ENCODE peak calls at places on chromosomes 3 and 15, in four cellular contexts. One of them, this sample, is unnamed.

GRCh38 chr3:45688194-45688881 is 858 bp upstream of the SACM1L start:
- DNase-seq in GM12878: no peak
- DNase-seq in K562: peak
- DNase-seq in HepG2: peak
- DNase-seq in this sample: peak

GRCh38 chr3:67901681-67902080 is 247.3 kb upstream of the SUCLG2 start:
- DNase-seq in K562: no peak
- DNase-seq in GM12878: no peak
- DNase-seq in HepG2: peak
- DNase-seq in this sample: no peak

GRCh38 chr3:47035645-47036044 is 56.2 kb downstream of the NBEAL2 start:
- DNase-seq in GM12878: no peak
- DNase-seq in K562: no peak
- DNase-seq in HepG2: peak
- DNase-seq in this sample: no peak

GRCh38 chr3:133494469-133494868 is 79.0 kb upstream of the CDV3 start:
- DNase-seq in HepG2: peak
- DNase-seq in K562: no peak
- DNase-seq in GM12878: no peak
- DNase-seq in this sample: peak

GRCh38 chr3:22982981-22983582 is 220.0 kb upstream of the UBE2E2 start:
- DNase-seq in HepG2: no peak
- DNase-seq in GM12878: no peak
- DNase-seq in K562: no peak
- DNase-seq in this sample: no peak

GRCh38 chr3:52324676-52325075 is 8.6 kb downstream of the DNAH1 start:
- DNase-seq in GM12878: no peak
- DNase-seq in K562: no peak
- DNase-seq in HepG2: no peak
- DNase-seq in this sample: no peak

GRCh38 chr15:47027322-47027946 is 689.9 kb upstream of the SEMA6D start:
- DNase-seq in GM12878: no peak
- DNase-seq in K562: no peak
- DNase-seq in HepG2: no peak
- DNase-seq in this sample: no peak

GRCh38 chr3:129025108-129025507 is 24.0 kb downstream of the EFCC1 start:
- DNase-seq in K562: no peak
- DNase-seq in HepG2: no peak
- DNase-seq in GM12878: no peak
- DNase-seq in this sample: no peak

GRCh38 chr15:92801412-92801773 is 98.7 kb upstream of the CHD2 start:
- DNase-seq in GM12878: no peak
- DNase-seq in HepG2: no peak
- DNase-seq in K562: no peak
- DNase-seq in this sample: no peak

GRCh38 chr3:157160652-157161480 is 919 bp upstream of the CCNL1 start:
- DNase-seq in K562: no peak
- DNase-seq in GM12878: no peak
- DNase-seq in HepG2: peak
- DNase-seq in this sample: peak

GRCh38 chr15:64014995-64015394 is 31.3 kb downstream of the DAPK2 start:
- DNase-seq in HepG2: no peak
- DNase-seq in K562: no peak
- DNase-seq in GM12878: no peak
- DNase-seq in this sample: no peak

GRCh38 chr15:47846128-47846868 is 129.0 kb downstream of the SEMA6D start:
- DNase-seq in K562: no peak
- DNase-seq in HepG2: no peak
- DNase-seq in GM12878: no peak
- DNase-seq in this sample: no peak

GRCh38 chr15:93974804-93975481 is 256.4 kb upstream of the MCTP2 start:
- DNase-seq in HepG2: peak
- DNase-seq in GM12878: no peak
- DNase-seq in K562: no peak
- DNase-seq in this sample: peak

GRCh38 chr3:25967385-25967784 is 177.5 kb downstream of the OXSM start:
- DNase-seq in GM12878: no peak
- DNase-seq in HepG2: no peak
- DNase-seq in K562: no peak
- DNase-seq in this sample: no peak

GRCh38 chr3:33664195-33664594 is 53.9 kb downstream of the CLASP2 start:
- DNase-seq in GM12878: no peak
- DNase-seq in HepG2: no peak
- DNase-seq in K562: no peak
- DNase-seq in this sample: no peak

GRCh38 chr3:137970914-137971831 is 38.8 kb upstream of the CLDN18 start:
- DNase-seq in K562: peak
- DNase-seq in GM12878: no peak
- DNase-seq in HepG2: peak
- DNase-seq in this sample: peak

GRCh38 chr15:69573815-69574472 is 121.3 kb downstream of the RPLP1 start:
- DNase-seq in K562: no peak
- DNase-seq in GM12878: no peak
- DNase-seq in HepG2: no peak
- DNase-seq in this sample: no peak

GRCh38 chr15:89543389-89543788 is 31.9 kb upstream of the TICRR start:
- DNase-seq in K562: no peak
- DNase-seq in HepG2: no peak
- DNase-seq in GM12878: no peak
- DNase-seq in this sample: no peak

GRCh38 chr15:31333820-31334219 is 7.2 kb downstream of the KLF13 start:
- DNase-seq in GM12878: no peak
- DNase-seq in HepG2: no peak
- DNase-seq in K562: no peak
- DNase-seq in this sample: no peak

GRCh38 chr3:46742992-46743391 is 25.3 kb upstream of the PRSS50 start:
- DNase-seq in GM12878: no peak
- DNase-seq in K562: no peak
- DNase-seq in HepG2: no peak
- DNase-seq in this sample: no peak

GRCh38 chr3:55485208-55485791 is 1.8 kb downstream of the WNT5A start:
- DNase-seq in K562: peak
- DNase-seq in HepG2: peak
- DNase-seq in GM12878: peak
- DNase-seq in this sample: peak
- TF ChIP-seq TARDBP in K562: no peak
- TF ChIP-seq TARDBP in HepG2: no peak
- TF ChIP-seq TARDBP in GM12878: no peak
- TF ChIP-seq TARDBP in this sample: no peak

DNA sequence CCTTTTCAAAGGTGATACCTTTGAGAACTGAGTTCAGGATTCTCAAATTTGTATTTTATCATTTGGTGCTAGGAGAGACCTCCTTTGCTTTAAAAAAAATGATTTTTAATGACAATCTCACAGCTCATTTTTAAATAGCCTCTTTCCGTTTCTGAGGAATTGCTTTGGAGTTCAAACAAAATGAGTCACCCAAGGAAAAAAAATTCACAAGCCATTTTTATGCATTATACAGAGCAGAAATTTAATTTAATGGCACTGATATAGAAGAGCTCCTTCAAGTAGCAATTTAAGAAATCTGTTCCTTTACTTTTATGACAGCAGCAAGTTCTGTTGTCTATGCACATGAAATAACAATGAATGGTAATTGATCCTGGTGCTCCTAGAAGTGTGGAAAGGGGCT is 337.9 kb upstream of the KCNMB2 start:
- DNase-seq in K562: no peak
- DNase-seq in GM12878: no peak
- DNase-seq in HepG2: no peak
- DNase-seq in this sample: no peak
- TF ChIP-seq TARDBP in K562: no peak
- TF ChIP-seq TARDBP in GM12878: no peak
- TF ChIP-seq TARDBP in HepG2: no peak
- TF ChIP-seq TARDBP in this sample: no peak

GRCh38 chr3:130895690-130896089 is 1.8 kb downstream of the ATP2C1 start:
- DNase-seq in HepG2: no peak
- DNase-seq in GM12878: no peak
- DNase-seq in K562: no peak
- DNase-seq in this sample: no peak

GRCh38 chr3:130893240-130894129 is at the start of gene ATP2C1:
- DNase-seq in HepG2: peak
- DNase-seq in GM12878: peak
- DNase-seq in K562: peak
- DNase-seq in this sample: peak

GRCh38 chr3:130894130-130894872 is 417 bp downstream of the ATP2C1 start:
- DNase-seq in HepG2: peak
- DNase-seq in GM12878: no peak
- DNase-seq in K562: peak
- DNase-seq in this sample: peak

GRCh38 chr3:130894873-130895330 is 1.0 kb downstream of the ATP2C1 start:
- DNase-seq in HepG2: no peak
- DNase-seq in K562: no peak
- DNase-seq in GM12878: no peak
- DNase-seq in this sample: no peak

GRCh38 chr3:130892759-130893239 is 1.1 kb upstream of the ATP2C1 start:
- DNase-seq in HepG2: peak
- DNase-seq in GM12878: peak
- DNase-seq in K562: peak
- DNase-seq in this sample: peak
- TF ChIP-seq TARDBP in HepG2: no peak
- TF ChIP-seq TARDBP in GM12878: no peak
- TF ChIP-seq TARDBP in K562: no peak
- TF ChIP-seq TARDBP in this sample: no peak

GRCh38 chr3:66178206-66178605 is 42.6 kb upstream of the SLC25A26 start:
- DNase-seq in GM12878: no peak
- DNase-seq in K562: no peak
- DNase-seq in HepG2: no peak
- DNase-seq in this sample: no peak

GRCh38 chr3:66177026-66177425 is 43.8 kb upstream of the SLC25A26 start:
- DNase-seq in K562: no peak
- DNase-seq in HepG2: no peak
- DNase-seq in GM12878: no peak
- DNase-seq in this sample: no peak

GRCh38 chr3:66181764-66182163 is 39.0 kb upstream of the SLC25A26 start:
- DNase-seq in K562: no peak
- DNase-seq in GM12878: no peak
- DNase-seq in HepG2: no peak
- DNase-seq in this sample: no peak

GRCh38 chr3:66182228-66182627 is 38.6 kb upstream of the SLC25A26 start:
- DNase-seq in GM12878: no peak
- DNase-seq in HepG2: no peak
- DNase-seq in K562: no peak
- DNase-seq in this sample: no peak

DNA sequence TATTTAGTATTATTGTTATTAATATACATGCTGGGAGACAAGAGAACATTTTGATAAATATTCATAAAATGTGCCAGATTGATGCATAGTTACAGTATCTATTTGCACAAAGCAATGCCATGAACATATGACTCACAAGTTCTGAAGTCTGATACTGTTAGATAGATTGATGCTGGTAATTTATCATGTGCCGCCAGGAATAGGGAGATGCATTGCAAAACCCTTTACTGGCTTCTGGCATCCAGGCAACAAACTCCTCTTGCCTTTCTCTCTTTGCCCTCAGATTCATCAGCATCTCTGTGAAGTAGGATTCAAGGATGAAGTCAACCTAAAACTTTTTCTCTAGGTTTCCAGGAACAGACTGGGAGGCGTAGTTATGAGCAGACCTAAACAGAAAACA is 41.0 kb upstream of the SLC25A26 start:
- DNase-seq in HepG2: no peak
- DNase-seq in K562: no peak
- DNase-seq in GM12878: no peak
- DNase-seq in this sample: no peak
- TF ChIP-seq TARDBP in HepG2: no peak
- TF ChIP-seq TARDBP in K562: no peak
- TF ChIP-seq TARDBP in GM12878: no peak
- TF ChIP-seq TARDBP in this sample: no peak

DNA sequence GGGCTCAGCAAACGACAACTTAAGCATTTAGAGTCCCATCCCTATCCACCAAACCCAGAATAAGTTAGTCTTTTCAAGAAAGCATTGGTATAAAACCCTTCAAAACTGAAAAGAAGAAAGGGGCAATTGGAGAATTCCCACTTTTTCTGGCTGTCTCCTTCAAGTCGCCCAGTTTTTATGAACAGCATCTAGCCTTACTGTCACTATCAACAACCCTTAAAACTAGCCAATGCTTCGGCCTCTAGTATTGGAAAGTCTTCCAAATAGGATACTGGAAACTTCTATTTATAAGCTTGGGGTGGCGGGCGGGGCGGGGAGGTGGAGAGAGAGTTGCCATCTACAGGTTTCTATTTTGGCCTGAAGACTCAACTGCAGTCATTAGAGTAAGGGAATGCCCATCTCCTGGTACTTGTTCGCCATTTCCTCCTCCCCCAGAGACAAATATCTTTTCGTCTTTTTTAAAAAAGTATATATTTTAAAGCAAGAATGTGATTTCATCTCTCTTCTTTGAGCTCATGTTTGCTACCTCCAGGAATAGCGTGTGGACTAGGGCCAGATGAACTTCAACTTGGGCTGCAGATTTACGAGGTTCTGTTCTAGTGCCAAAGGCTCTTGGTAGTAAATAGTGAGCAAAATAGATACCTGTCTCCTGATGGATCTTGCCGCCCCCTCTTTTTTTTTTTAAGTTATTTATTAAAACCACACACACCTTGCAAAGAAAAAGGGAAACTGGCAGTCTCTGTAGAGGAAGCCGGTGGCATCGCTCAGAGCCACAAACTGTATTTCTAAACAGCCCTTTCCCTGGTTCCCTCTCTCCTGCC is 2.7 kb downstream of the BCL6 start:
- DNase-seq in GM12878: no peak
- DNase-seq in HepG2: no peak
- DNase-seq in K562: no peak
- DNase-seq in this sample: no peak
- TF ChIP-seq TARDBP in GM12878: no peak
- TF ChIP-seq TARDBP in HepG2: no peak
- TF ChIP-seq TARDBP in K562: no peak
- TF ChIP-seq TARDBP in this sample: no peak

DNA sequence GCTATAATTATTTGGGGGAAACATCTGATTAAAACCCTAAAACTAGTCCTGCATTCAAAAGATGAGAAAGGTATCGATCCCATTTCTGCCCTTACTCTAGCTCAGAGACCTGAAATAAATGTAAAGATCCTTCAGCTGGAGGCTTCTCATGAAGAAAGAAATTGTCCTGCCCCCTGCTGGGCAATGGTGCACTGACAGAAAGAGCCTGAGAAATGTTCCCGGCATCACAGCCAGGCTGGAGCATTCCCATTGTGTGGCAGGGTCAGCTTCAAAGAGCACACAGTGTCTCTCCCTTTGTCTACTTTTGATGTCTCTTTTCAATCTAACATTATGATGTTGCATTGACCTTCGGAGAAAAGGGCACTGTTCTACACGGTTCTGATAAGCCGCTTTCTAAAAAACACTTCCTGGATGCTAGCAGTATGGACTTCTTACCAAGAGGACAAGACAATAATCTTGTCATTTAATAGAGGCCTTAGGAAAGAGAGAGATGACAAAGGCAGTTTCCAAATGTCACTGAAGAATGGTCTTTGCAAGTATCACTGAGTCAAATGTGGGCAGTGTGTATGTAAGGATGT is 287.5 kb downstream of the MAGI1 start:
- DNase-seq in K562: peak
- DNase-seq in GM12878: no peak
- DNase-seq in HepG2: peak
- DNase-seq in this sample: peak
- TF ChIP-seq TARDBP in K562: no peak
- TF ChIP-seq TARDBP in GM12878: no peak
- TF ChIP-seq TARDBP in HepG2: no peak
- TF ChIP-seq TARDBP in this sample: no peak

This sample was measured in HEK293T.